ENCODE peak calls at places on chromosomes 4 and X, in ten cellular contexts. V is D721Med, W is GM23338, A is neural crest cell, R is A673, H is AG04450, T is mucosa of descending colon, G is foreskin fibroblast, Y is cardiac muscle cell, Z is colonic mucosa. K is an unnamed sample.

GRCh38 chrX:15236146-15236545 is 33.7 kb downstream of the ASB9 start:
- DNase-seq in R (no peak), W (no peak), T (no peak), V (no peak), G (no peak), Y (no peak), A (no peak), Z (no peak), H (no peak), K (no peak)

GRCh38 chrX:150693782-150694574 is 782 bp downstream of the MTMR1 start:
- DNase-seq in H (no peak), Z (peak), A (no peak), V (peak), W (peak), R (peak), T (peak), G (peak), Y (peak), K (peak)

GRCh38 chr4:154807042-154807630 is 26.1 kb downstream of the RBM46 start:
- DNase-seq in W (peak), Y (peak), G (peak), V (no peak), H (no peak), A (no peak), Z (no peak), R (peak), T (no peak), K (peak)

GRCh38 chrX:25523574-25523973 is 507.8 kb upstream of the ARX start:
- DNase-seq in Z (no peak), Y (peak), W (peak), T (no peak), A (peak), R (peak), H (no peak), G (no peak), V (no peak), K (no peak)

GRCh38 chr4:87901426-87901825 is 68.7 kb downstream of the MEPE start:
- DNase-seq in H (no peak), Y (peak), G (peak), V (no peak), W (no peak), A (no peak), T (no peak), Z (no peak), R (peak), K (no peak)

GRCh38 chrX:65595460-65595876 is 60.9 kb upstream of the LAS1L start:
- DNase-seq in H (peak), T (peak), G (peak), V (no peak), W (peak), A (peak), Y (peak), Z (peak), R (peak), K (peak)

GRCh38 chr4:48046059-48046458 is 29.5 kb downstream of the NIPAL1 start:
- DNase-seq in V (no peak), W (no peak), T (no peak), A (no peak), Z (no peak), G (no peak), R (no peak), H (no peak), Y (no peak), K (no peak)

GRCh38 chr4:114217150-114217817 is 237.8 kb upstream of the ARSJ start:
- DNase-seq in R (no peak), Z (no peak), A (no peak), W (no peak), Y (no peak), V (no peak), G (no peak), T (no peak), H (no peak), K (no peak)

GRCh38 chrX:57074458-57074857 is 46.9 kb downstream of the SPIN2B start:
- DNase-seq in W (no peak), Z (no peak), G (no peak), Y (no peak), T (no peak), A (no peak), R (no peak), V (no peak), H (no peak), K (no peak)

GRCh38 chrX:74018253-74018652 is 285.7 kb upstream of the ZCCHC13 start:
- DNase-seq in G (no peak), W (no peak), Y (no peak), T (no peak), R (no peak), V (no peak), Z (no peak), H (no peak), A (no peak), K (no peak)

GRCh38 chrX:105307762-105308161 is 87.3 kb upstream of the TEX13A start:
- DNase-seq in T (no peak), Z (no peak), W (no peak), G (peak), R (no peak), H (no peak), V (no peak), A (no peak), Y (peak), K (no peak)

GRCh38 chr4:26061248-26061986 is 147.4 kb downstream of the SMIM20 start:
- DNase-seq in A (no peak), H (no peak), R (peak), W (peak), Y (peak), T (no peak), V (no peak), Z (no peak), G (no peak), K (no peak)

GRCh38 chrX:9693307-9694001 is 72.2 kb downstream of the GPR143 start:
- DNase-seq in A (no peak), R (no peak), H (no peak), T (no peak), V (no peak), Y (no peak), Z (no peak), G (no peak), W (no peak), K (no peak)

GRCh38 chr4:110005461-110006056 is 92.9 kb downstream of the EGF start:
- DNase-seq in R (peak), H (peak), T (no peak), Z (no peak), Y (peak), G (peak), A (no peak), V (peak), W (peak), K (peak)

GRCh38 chr4:16827762-16828724 is 70.4 kb downstream of the LDB2 start:
- DNase-seq in G (no peak), A (no peak), Y (peak), Z (no peak), R (no peak), H (no peak), V (no peak), T (no peak), W (peak), K (no peak)

GRCh38 chr4:5526070-5526831 is 182.1 kb downstream of the EVC2 start:
- DNase-seq in R (no peak), G (no peak), V (no peak), Y (no peak), W (no peak), T (no peak), H (no peak), Z (no peak), A (no peak), K (no peak)

GRCh38 chr4:147975902-147976301 is 244.0 kb downstream of the ARHGAP10 start:
- DNase-seq in Z (no peak), W (no peak), T (no peak), R (no peak), V (no peak), G (no peak), Y (peak), A (no peak), H (no peak), K (no peak)

GRCh38 chr4:43339435-43339834 is 446.9 kb downstream of the GRXCR1 start:
- DNase-seq in G (no peak), Y (peak), W (no peak), A (no peak), V (no peak), H (no peak), T (no peak), Z (no peak), R (no peak), K (no peak)

DNA sequence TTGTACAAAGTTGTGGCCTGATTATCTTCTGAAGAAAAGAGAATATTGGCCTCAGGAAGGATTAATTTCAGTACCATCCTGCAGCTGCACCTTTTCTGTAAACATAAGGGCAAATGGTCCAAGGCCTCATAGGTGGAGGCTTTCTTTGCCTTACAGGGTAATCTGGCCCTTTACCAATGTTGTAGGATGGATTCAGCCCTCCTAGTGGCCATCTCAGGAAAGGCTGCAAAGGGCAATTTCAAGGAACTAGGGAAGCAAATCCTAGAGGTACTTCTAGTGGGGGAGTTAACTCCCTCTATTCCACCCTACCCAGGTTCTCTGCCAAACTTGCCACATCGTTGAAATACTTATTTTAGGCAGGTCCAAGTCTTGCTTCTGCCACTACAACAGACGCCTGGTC is 57.6 kb downstream of the UGT2B11 start:
- DNase-seq in Z (no peak), T (no peak), V (no peak), W (peak), H (no peak), R (peak), G (no peak), Y (no peak), A (no peak), K (no peak)
- TF ChIP-seq CTCF in Z (no peak), T (no peak), V (no peak), W (peak), H (peak), R (peak), G (peak), Y (peak), A (peak), K (peak)

GRCh38 chr4:62531250-62531649 is 1331.1 kb downstream of the ADGRL3 start:
- DNase-seq in Y (no peak), T (no peak), V (no peak), W (peak), R (no peak), Z (no peak), A (no peak), G (no peak), H (no peak), K (no peak)

GRCh38 chr4:62526671-62527070 is 1326.5 kb downstream of the ADGRL3 start:
- DNase-seq in V (no peak), G (no peak), Z (no peak), Y (no peak), R (no peak), H (no peak), T (no peak), A (no peak), W (no peak), K (no peak)

GRCh38 chr4:62533573-62533972 is 1333.4 kb downstream of the ADGRL3 start:
- DNase-seq in W (no peak), Y (no peak), H (no peak), R (no peak), Z (no peak), G (no peak), A (no peak), V (no peak), T (no peak), K (no peak)

GRCh38 chr4:62528874-62529273 is 1328.7 kb downstream of the ADGRL3 start:
- DNase-seq in H (no peak), Y (peak), G (no peak), V (no peak), W (no peak), Z (no peak), A (no peak), R (no peak), T (no peak), K (no peak)

GRCh38 chr4:62531731-62532130 is 1331.6 kb downstream of the ADGRL3 start:
- DNase-seq in G (no peak), W (peak), R (no peak), H (no peak), Y (no peak), T (no peak), V (no peak), A (no peak), Z (no peak), K (no peak)
- TF ChIP-seq CTCF in G (no peak), W (peak), R (no peak), H (no peak), Y (no peak), T (no peak), V (no peak), A (no peak), Z (no peak), K (no peak)

GRCh38 chrX:100609591-100609990 is 24.9 kb downstream of the TNMD start:
- DNase-seq in V (no peak), G (no peak), T (no peak), R (no peak), Y (no peak), H (no peak), W (peak), Z (no peak), A (no peak), K (no peak)

GRCh38 chrX:100611951-100612350 is 24.7 kb downstream of the TSPAN6 start:
- DNase-seq in R (no peak), T (no peak), H (no peak), Z (no peak), W (no peak), Y (no peak), G (no peak), V (no peak), A (no peak), K (no peak)

DNA sequence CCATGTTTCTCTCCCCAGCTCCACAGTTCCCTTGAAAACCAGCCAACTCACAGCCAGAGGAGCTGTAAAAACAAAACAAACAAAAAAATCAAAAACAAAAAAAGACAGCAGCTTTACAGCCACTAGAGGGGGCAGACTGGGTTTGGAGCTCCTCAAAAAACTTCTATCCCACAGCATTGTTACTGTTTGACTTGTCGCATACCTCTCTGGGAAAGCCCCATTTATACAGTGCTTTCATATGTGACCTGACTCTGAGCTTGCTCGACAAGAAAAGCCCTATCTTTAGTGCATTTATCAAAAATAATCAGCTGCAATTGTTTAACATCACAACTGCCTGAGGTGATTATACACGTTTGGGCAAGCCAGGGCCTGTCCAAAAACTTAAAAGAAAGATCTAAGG is 21.6 kb downstream of the TSPAN6 start:
- DNase-seq in H (peak), W (peak), T (no peak), Y (peak), Z (peak), R (peak), V (no peak), A (no peak), G (peak), K (peak)
- TF ChIP-seq CTCF in H (peak), W (peak), T (no peak), Y (peak), Z (peak), R (peak), V (peak), A (peak), G (peak), K (peak)

DNA sequence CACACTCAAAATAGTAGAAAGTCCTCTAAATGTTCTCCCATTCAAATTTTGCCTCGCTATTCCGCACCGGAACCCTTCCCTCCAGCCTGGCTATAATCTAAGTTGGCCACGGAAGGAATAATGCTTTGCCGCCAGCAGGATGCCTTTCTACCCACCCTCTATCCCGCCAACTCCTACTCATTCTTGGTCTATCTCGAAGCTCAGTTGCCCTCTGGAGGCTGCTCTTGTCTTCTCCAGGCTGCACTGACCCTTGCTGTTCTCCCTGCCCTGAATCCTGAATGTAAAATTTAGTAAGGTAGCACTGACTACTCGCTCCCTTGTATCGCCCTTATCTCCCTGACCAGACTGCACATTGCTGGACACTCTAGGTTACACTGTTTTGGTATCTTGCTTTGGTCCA is 212.4 kb downstream of the MGST2 start:
- DNase-seq in R (no peak), Y (no peak), Z (no peak), H (no peak), W (peak), V (no peak), A (no peak), G (no peak), T (no peak), K (no peak)
- TF ChIP-seq CTCF in R (no peak), Y (no peak), Z (no peak), H (no peak), W (peak), V (no peak), A (no peak), G (no peak), T (no peak), K (no peak)

GRCh38 chr4:76377481-76377901 is 43.5 kb downstream of the CCDC158 start:
- DNase-seq in R (no peak), A (no peak), Z (no peak), G (no peak), W (peak), H (no peak), Y (peak), T (no peak), V (no peak), K (no peak)

GRCh38 chr4:76380561-76380960 is 40.4 kb downstream of the CCDC158 start:
- DNase-seq in A (no peak), T (no peak), Y (no peak), G (no peak), V (no peak), H (no peak), Z (no peak), W (peak), R (no peak), K (no peak)

GRCh38 chr4:76375703-76376102 is 45.2 kb downstream of the CCDC158 start:
- DNase-seq in Y (no peak), Z (no peak), H (no peak), A (no peak), V (no peak), R (no peak), W (no peak), G (no peak), T (no peak), K (no peak)

GRCh38 chr4:76376534-76376933 is 44.4 kb downstream of the CCDC158 start:
- DNase-seq in H (no peak), T (no peak), V (no peak), W (no peak), G (no peak), Y (no peak), R (no peak), Z (no peak), A (no peak), K (no peak)

DNA sequence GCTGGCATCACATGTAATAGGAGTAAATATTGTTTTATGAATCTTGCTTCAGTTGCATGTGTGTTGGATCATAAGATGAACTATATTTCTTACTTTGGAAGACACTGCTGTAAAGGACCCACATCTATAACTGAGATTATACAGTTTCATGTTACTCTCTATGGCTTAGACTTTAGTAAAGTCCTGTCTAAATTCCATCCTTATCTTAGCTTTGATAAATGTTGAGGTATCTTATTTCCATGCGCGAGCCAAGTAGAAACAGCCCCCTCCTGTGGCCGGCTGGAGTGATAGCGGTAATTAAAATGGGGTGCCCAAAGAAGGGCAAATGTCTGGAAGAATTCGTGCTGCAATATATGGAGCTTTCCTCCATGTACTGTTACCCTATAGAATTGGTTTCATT is 43.0 kb downstream of the CCDC158 start:
- DNase-seq in W (peak), Y (peak), A (peak), T (no peak), H (no peak), Z (peak), R (peak), G (peak), V (no peak), K (no peak)
- TF ChIP-seq CTCF in W (peak), Y (peak), A (peak), T (peak), H (peak), Z (peak), R (peak), G (peak), V (peak), K (peak)

GRCh38 chrX:115362334-115363095 is 73.0 kb downstream of the LUZP4 start:
- DNase-seq in Y (peak), Z (no peak), V (no peak), T (no peak), G (no peak), A (no peak), W (peak), H (no peak), R (peak), K (no peak)
- TF ChIP-seq CTCF in Y (peak), Z (no peak), V (no peak), T (no peak), G (no peak), A (peak), W (peak), H (peak), R (peak), K (no peak)

GRCh38 chr4:7861440-7861881 is 78.2 kb downstream of the AFAP1 start:
- DNase-seq in T (no peak), G (peak), Z (no peak), V (no peak), H (peak), W (peak), Y (peak), R (peak), A (no peak), K (peak)
- TF ChIP-seq CTCF in T (no peak), G (no peak), Z (no peak), V (no peak), H (peak), W (no peak), Y (peak), R (no peak), A (no peak), K (no peak)

GRCh38 chr4:53314257-53314656 is 51.6 kb downstream of the SCFD2 start:
- DNase-seq in V (no peak), R (no peak), Z (no peak), G (no peak), A (no peak), Y (no peak), H (no peak), W (no peak), T (no peak), K (no peak)

GRCh38 chr4:53307819-53308773 is 57.8 kb downstream of the SCFD2 start:
- DNase-seq in Z (no peak), Y (peak), W (no peak), R (no peak), A (no peak), G (no peak), V (no peak), H (no peak), T (no peak), K (no peak)

GRCh38 chr4:53315300-53315699 is 50.6 kb downstream of the SCFD2 start:
- DNase-seq in T (no peak), G (no peak), Y (peak), H (no peak), R (no peak), A (no peak), W (peak), Z (no peak), V (no peak), K (no peak)

GRCh38 chr4:53309321-53310020 is 56.4 kb downstream of the SCFD2 start:
- DNase-seq in W (no peak), Z (no peak), Y (peak), A (no peak), R (peak), H (no peak), V (no peak), G (no peak), T (no peak), K (no peak)

GRCh38 chr4:53313510-53313909 is 52.4 kb downstream of the SCFD2 start:
- DNase-seq in Y (peak), R (peak), V (no peak), Z (no peak), A (peak), G (no peak), H (no peak), W (peak), T (no peak), K (no peak)
- TF ChIP-seq CTCF in Y (peak), R (peak), V (peak), Z (no peak), A (peak), G (no peak), H (peak), W (peak), T (no peak), K (no peak)

K was measured in AG09319.